ENCODE peak calls at places on chromosomes 1 and 21, in four cellular contexts. B is K562, W is HEK293T, O is HepG2. M is an unnamed sample.
A peak's percentile ranks its signal among the peaks of the same experiment; 100 is the strongest.

GRCh38 chr21:33762798-33763572 is 120.7 kb downstream of the ITSN1 start:
- DNase-seq in B (no peak), W (no peak), O (no peak), M (no peak)

GRCh38 chr1:223706077-223706988 is 6.0 kb upstream of the CAPN2 start:
- DNase-seq in B (no peak), W (no peak), O (peak; percentile 44), M (no peak)

GRCh38 chr1:56284933-56285332 is 294.4 kb downstream of the PLPP3 start:
- DNase-seq in O (peak; percentile 83), B (no peak), W (no peak), M (no peak)

GRCh38 chr1:118589486-118589885 is 398.7 kb downstream of the TBX15 start:
- DNase-seq in W (no peak), O (no peak), B (no peak), M (no peak)

GRCh38 chr1:203364013-203364730 is 13.2 kb upstream of the FMOD start:
- DNase-seq in O (no peak), B (peak; percentile 35), W (no peak), M (no peak)

GRCh38 chr1:246300653-246301549 is 206.2 kb downstream of the SMYD3 start:
- DNase-seq in B (no peak), O (no peak), W (no peak), M (no peak)

GRCh38 chr21:33270986-33271385 is 4.8 kb downstream of the IL10RB start:
- DNase-seq in W (no peak), B (no peak), O (no peak), M (no peak)

GRCh38 chr1:151309851-151310323 is 17.3 kb downstream of the PI4KB start:
- DNase-seq in O (no peak), B (no peak), W (no peak), M (peak; percentile 39)

GRCh38 chr21:25171438-25171837 is 435.8 kb downstream of the MRPL39 start:
- DNase-seq in W (no peak), O (no peak), B (no peak), M (no peak)

GRCh38 chr1:182783068-182783467 is 6.5 kb upstream of the NPL start:
- DNase-seq in O (no peak), W (no peak), B (no peak), M (peak; percentile 52)

GRCh38 chr1:59178339-59178744 is 118.6 kb upstream of the FGGY start:
- DNase-seq in B (no peak), O (no peak), W (no peak), M (no peak)

GRCh38 chr21:38875694-38876492 is 70.2 kb downstream of the ETS2 start:
- DNase-seq in B (no peak), O (no peak), W (no peak), M (no peak)

GRCh38 chr1:228180271-228180987 is 14.8 kb downstream of the IBA57 start:
- DNase-seq in O (peak; percentile 25), B (no peak), W (no peak), M (no peak)

GRCh38 chr1:158830074-158830677 is 975 bp upstream of the MNDA start:
- DNase-seq in W (no peak), B (no peak), O (no peak), M (no peak)

GRCh38 chr1:167564592-167564991 is 11.0 kb upstream of the CREG1 start:
- DNase-seq in B (no peak), O (no peak), W (no peak), M (no peak)

GRCh38 chr1:109425391-109425790 is 857 bp downstream of the PSMA5 start:
- DNase-seq in O (no peak), W (no peak), B (no peak), M (no peak)

GRCh38 chr1:25080294-25081209 is 150.5 kb upstream of the RUNX3 start:
- DNase-seq in O (no peak), B (peak; percentile 37), W (no peak), M (no peak)

GRCh38 chr1:60965280-60965854 is 117.0 kb upstream of the NFIA start:
- DNase-seq in O (no peak), W (no peak), B (no peak), M (no peak)

GRCh38 chr1:225973158-225973557 is 26.0 kb downstream of the SDE2 start:
- DNase-seq in B (peak; percentile 52), W (no peak), O (no peak), M (no peak)

GRCh38 chr1:240498335-240498734 is 113.6 kb downstream of the GREM2 start:
- DNase-seq in O (no peak), W (no peak), B (no peak), M (no peak)

GRCh38 chr1:243336163-243336562 is 80.3 kb downstream of the SDCCAG8 start:
- DNase-seq in O (no peak), B (no peak), W (no peak), M (no peak)

GRCh38 chr1:211680752-211681327 is 5.4 kb upstream of the NEK2 start:
- DNase-seq in O (peak; percentile 83), W (peak; percentile 86), B (peak; percentile 78), M (peak; percentile 46)

GRCh38 chr1:47651311-47652089 is 213.7 kb downstream of the FOXD2 start:
- DNase-seq in O (no peak), W (no peak), B (no peak), M (no peak)

GRCh38 chr1:171655215-171656116 is 3.0 kb upstream of the MYOC start:
- DNase-seq in O (peak; percentile 18), B (peak; percentile 67), W (peak; percentile 85), M (peak; percentile 92)

GRCh38 chr21:18294100-18294499 is 49.5 kb downstream of the CHODL start:
- DNase-seq in B (no peak), W (no peak), O (no peak), M (no peak)

GRCh38 chr1:235169986-235170385 is 8.9 kb upstream of the RBM34 start:
- DNase-seq in O (no peak), B (no peak), W (no peak), M (no peak)

GRCh38 chr1:43867946-43868740 is 65.5 kb upstream of the ARTN start:
- DNase-seq in W (no peak), O (no peak), B (no peak), M (no peak)

GRCh38 chr1:31763671-31764306 is 351 bp downstream of the ADGRB2 start:
- DNase-seq in W (no peak), O (no peak), B (no peak), M (no peak)

GRCh38 chr21:42790520-42790919 is 88.8 kb downstream of the WDR4 start:
- DNase-seq in O (no peak), W (no peak), B (peak; percentile 5), M (no peak)
- TF ChIP-seq ELF4 in O (no peak), W (no peak), B (no peak), M (no peak)

GRCh38 chr1:30321216-30321910 is 402.0 kb downstream of the MATN1 start:
- DNase-seq in W (no peak), B (no peak), O (no peak), M (no peak)
- TF ChIP-seq ELF4 in W (no peak), B (no peak), O (no peak), M (no peak)

GRCh38 chr21:44494418-44494817 is 39.1 kb downstream of the LRRC3 start:
- DNase-seq in O (no peak), B (no peak), W (no peak), M (no peak)
- TF ChIP-seq ELF4 in O (no peak), B (no peak), W (no peak), M (no peak)

GRCh38 chr1:6590046-6590445 is 10.3 kb downstream of the ZBTB48 start:
- DNase-seq in B (no peak), O (no peak), W (no peak), M (no peak)

GRCh38 chr1:6591222-6591621 is 11.4 kb downstream of the ZBTB48 start:
- DNase-seq in O (no peak), B (no peak), W (no peak), M (no peak)

GRCh38 chr1:6588128-6588892 is 8.5 kb downstream of the ZBTB48 start:
- DNase-seq in B (no peak), O (no peak), W (no peak), M (no peak)

GRCh38 chr1:6587261-6588005 is 7.6 kb downstream of the ZBTB48 start:
- DNase-seq in W (no peak), O (no peak), B (no peak), M (no peak)

GRCh38 chr1:6588893-6589481 is 9.2 kb downstream of the ZBTB48 start:
- DNase-seq in W (no peak), O (no peak), B (no peak), M (no peak)
- TF ChIP-seq ELF4 in W (no peak), O (no peak), B (no peak), M (no peak)

DNA sequence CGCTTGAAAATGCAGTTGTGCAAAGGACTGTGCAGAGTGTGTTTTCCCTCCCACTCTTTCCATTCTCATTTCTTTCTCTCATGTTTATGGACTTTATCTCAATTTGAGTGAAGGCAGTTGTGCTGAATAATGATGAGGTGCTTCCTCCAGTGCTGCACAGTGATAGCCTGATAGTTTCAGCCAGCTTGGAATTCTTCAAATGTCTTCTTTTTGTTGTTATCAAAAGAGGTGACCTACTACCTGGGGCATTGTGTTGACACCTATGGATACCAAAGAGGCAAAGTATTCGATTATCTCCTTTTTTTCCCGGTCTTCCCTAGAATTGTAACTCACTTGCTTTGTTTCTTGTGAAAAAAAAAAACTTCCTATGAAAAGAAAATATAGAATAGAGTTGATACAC is 132.6 kb upstream of the ESRRG start:
- DNase-seq in W (no peak), O (no peak), B (no peak), M (no peak)
- TF ChIP-seq ELF4 in W (no peak), O (no peak), B (no peak), M (no peak)

DNA sequence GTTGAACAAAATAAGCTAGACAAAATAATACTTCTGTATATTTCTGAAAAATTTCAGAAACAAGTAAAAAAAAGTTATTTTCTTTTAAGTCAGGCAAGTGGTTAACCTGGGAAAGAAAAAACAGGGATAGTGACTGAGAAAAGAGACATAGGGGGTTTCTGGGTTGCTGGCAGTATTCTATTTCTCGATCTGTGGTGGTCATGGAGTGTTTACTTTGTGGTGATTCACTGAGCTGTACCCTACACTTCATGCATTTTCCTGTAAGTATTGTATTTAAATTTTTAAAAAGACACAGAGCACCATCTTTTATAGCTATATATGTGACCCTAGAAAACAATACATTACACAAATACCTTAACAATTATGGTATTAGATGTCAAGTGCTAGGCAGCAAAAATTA is 58.2 kb downstream of the ZNF644 start:
- DNase-seq in W (no peak), B (no peak), O (no peak), M (no peak)
- TF ChIP-seq ELF4 in W (no peak), B (no peak), O (no peak), M (no peak)

GRCh38 chr1:34188985-34189384 is 12.3 kb downstream of the C1orf94 start:
- DNase-seq in B (no peak), O (no peak), W (no peak), M (no peak)

GRCh38 chr1:34186741-34187494 is 10.2 kb downstream of the C1orf94 start:
- DNase-seq in B (no peak), W (no peak), O (no peak), M (no peak)

GRCh38 chr1:34188418-34188817 is 11.7 kb downstream of the C1orf94 start:
- DNase-seq in O (no peak), W (no peak), B (no peak), M (peak; percentile 64)

GRCh38 chr1:34192621-34193020 is 15.9 kb downstream of the C1orf94 start:
- DNase-seq in W (no peak), O (no peak), B (no peak), M (no peak)

GRCh38 chr1:34190692-34191091 is 14.0 kb downstream of the C1orf94 start:
- DNase-seq in W (no peak), O (no peak), B (no peak), M (no peak)
- TF ChIP-seq ELF4 in W (no peak), O (no peak), B (no peak), M (no peak)

M was measured in WTC11.